ENCODE peak calls at places on chromosomes 12 and 14, in four cellular contexts. E is NCI-H774, F is cardiac muscle cell, X is endothelial cell. V is an unnamed sample.

GRCh38 chr12:23950011-23950774 is 723 bp upstream of the SOX5 start:
- DNase-seq in E (peak), F (peak), X (peak), V (no peak)

GRCh38 chr12:95126076-95126475 is 52.7 kb upstream of the NR2C1 start:
- DNase-seq in E (no peak), F (no peak), X (no peak), V (no peak)

GRCh38 chr14:71117839-71118743 is 210.8 kb downstream of the PCNX1 start:
- DNase-seq in E (no peak), F (peak), X (no peak), V (no peak)

GRCh38 chr12:131397493-131398181 is 313.3 kb upstream of the SFSWAP start:
- DNase-seq in E (no peak), F (no peak), X (no peak), V (no peak)

GRCh38 chr12:30965613-30965985 is 39.1 kb downstream of the TSPAN11 start:
- DNase-seq in E (no peak), F (no peak), X (no peak), V (no peak)

GRCh38 chr12:99611117-99611516 is 36.4 kb upstream of the GARIN6 start:
- DNase-seq in E (no peak), F (no peak), X (no peak), V (no peak)

GRCh38 chr12:92365836-92366235 is 220.2 kb upstream of the BTG1 start:
- DNase-seq in E (peak), F (no peak), X (no peak), V (no peak)

GRCh38 chr14:90642239-90642717 is 174.0 kb downstream of the TTC7B start:
- DNase-seq in E (no peak), F (peak), X (no peak), V (no peak)

GRCh38 chr12:18306311-18306710 is 45.0 kb downstream of the PIK3C2G start:
- DNase-seq in E (no peak), F (no peak), X (no peak), V (no peak)